ENCODE peak calls at places on chromosome 1, in five cellular contexts. I, W, K, B and L are unnamed samples.

GRCh38 chr1:110542730-110543129 is 23.8 kb upstream of the KCNA10 start:
- ATAC-seq in B (no peak), W (no peak), I (no peak), K (peak; percentile 27), L (no peak)

GRCh38 chr1:53592521-53592982 is 133.4 kb downstream of the DMRTB1 start:
- ATAC-seq in B (no peak), K (peak; percentile 27), W (peak; percentile 61), I (peak; percentile 83), L (peak; percentile 33)

GRCh38 chr1:233294991-233295774 is at the start of gene PCNX2:
- ATAC-seq in W (no peak), K (peak; percentile 85), B (peak; percentile 30), I (peak; percentile 95), L (peak; percentile 94)

GRCh38 chr1:25246600-25247023 is 642 bp downstream of the RSRP1 start:
- ATAC-seq in B (peak; percentile 7), I (peak; percentile 4), K (peak; percentile 4), W (no peak), L (peak; percentile 4)

GRCh38 chr1:25727026-25727818 is 72.8 kb upstream of the SELENON start:
- ATAC-seq in B (peak; percentile 14), K (no peak), W (no peak), I (no peak), L (peak; percentile 48)

GRCh38 chr1:78677788-78678187 is 28.2 kb downstream of the IFI44 start:
- ATAC-seq in I (no peak), W (no peak), K (no peak), B (no peak), L (no peak)

GRCh38 chr1:115323366-115324004 is 14.6 kb downstream of the NGF start:
- ATAC-seq in B (no peak), I (no peak), W (no peak), K (no peak), L (peak; percentile 67)

GRCh38 chr1:203675596-203676347 is 49.1 kb downstream of the ATP2B4 start:
- ATAC-seq in W (no peak), K (no peak), B (no peak), I (no peak), L (no peak)

GRCh38 chr1:234756857-234757256 is 146.9 kb upstream of the IRF2BP2 start:
- ATAC-seq in I (no peak), W (no peak), K (no peak), B (no peak), L (no peak)

GRCh38 chr1:201266774-201267173 is 16.5 kb upstream of the PKP1 start:
- ATAC-seq in I (peak; percentile 80), K (peak; percentile 81), W (no peak), B (peak; percentile 61), L (peak; percentile 84)